ENCODE peak calls at places on chromosomes 7 and 10, in five cellular contexts. A, X, S, H and D are unnamed samples.

GRCh38 chr10:113957013-113957412 is 86.7 kb upstream of the ADRB1 start:
- DNase-seq in A (no peak), X (peak; percentile 93), S (no peak), H (no peak), D (peak; percentile 69)

GRCh38 chr7:127366680-127367079 is 25.8 kb downstream of the ZNF800 start:
- DNase-seq in A (no peak), X (no peak), S (no peak), H (no peak), D (no peak)

GRCh38 chr10:96618648-96619047 is 31.8 kb upstream of the TM9SF3 start:
- DNase-seq in A (no peak), X (no peak), S (no peak), H (no peak), D (no peak)

GRCh38 chr7:143227806-143228205 is 6.0 kb downstream of the TAS2R40 start:
- DNase-seq in A (peak; percentile 81), X (no peak), S (no peak), H (no peak), D (no peak)

GRCh38 chr10:96700477-96701099 is 19.7 kb downstream of the PIK3AP1 start:
- DNase-seq in A (no peak), X (no peak), S (no peak), H (no peak), D (no peak)

GRCh38 chr10:60236869-60237524 is 152.7 kb downstream of the ANK3 start:
- DNase-seq in A (peak; percentile 36), X (no peak), S (no peak), H (no peak), D (no peak)

GRCh38 chr10:59894114-59894513 is 12.2 kb downstream of the CCDC6 start:
- DNase-seq in A (no peak), X (peak; percentile 93), S (no peak), H (no peak), D (no peak)

GRCh38 chr7:124276005-124276606 is 243.2 kb upstream of the TMEM229A start:
- DNase-seq in A (peak; percentile 23), X (peak; percentile 22), S (no peak), H (peak; percentile 68), D (peak; percentile 10)

GRCh38 chr7:157873664-157874063 is 536.9 kb downstream of the DNAJB6 start:
- DNase-seq in A (no peak), X (no peak), S (no peak), H (no peak), D (no peak)

GRCh38 chr7:1028044-1028770 is 16.1 kb upstream of the GPR146 start:
- DNase-seq in A (peak; percentile 95), X (peak; percentile 86), S (peak; percentile 88), H (peak; percentile 75), D (peak; percentile 87)

GRCh38 chr10:95830044-95830443 is 74.1 kb downstream of the ENTPD1 start:
- DNase-seq in A (no peak), X (no peak), S (no peak), H (no peak), D (no peak)

GRCh38 chr7:128025380-128025779 is 5.9 kb downstream of the LRRC4 start:
- DNase-seq in A (peak; percentile 52), X (peak; percentile 56), S (no peak), H (no peak), D (no peak)

GRCh38 chr10:33897255-33897893 is 562.9 kb upstream of the NRP1 start:
- DNase-seq in A (peak; percentile 52), X (peak; percentile 67), S (no peak), H (no peak), D (no peak)

GRCh38 chr7:47670738-47671137 is 88.8 kb upstream of the TNS3 start:
- DNase-seq in A (no peak), X (no peak), S (no peak), H (no peak), D (no peak)

GRCh38 chr10:49176310-49177268 is 11.6 kb downstream of the TMEM273 start:
- DNase-seq in A (no peak), X (no peak), S (no peak), H (no peak), D (no peak)

GRCh38 chr10:132450466-132450824 is 53.4 kb downstream of the PWWP2B start:
- DNase-seq in A (no peak), X (no peak), S (no peak), H (no peak), D (no peak)

GRCh38 chr10:119111968-119112515 is 8.1 kb downstream of the DENND10 start:
- DNase-seq in A (peak; percentile 39), X (peak; percentile 82), S (no peak), H (no peak), D (peak; percentile 14)

GRCh38 chr7:76191783-76192240 is 9.9 kb upstream of the SRRM3 start:
- DNase-seq in A (no peak), X (peak; percentile 49), S (no peak), H (peak; percentile 79), D (peak; percentile 57)

GRCh38 chr7:45407730-45408406 is 166.3 kb upstream of the ADCY1 start:
- DNase-seq in A (peak; percentile 4), X (no peak), S (no peak), H (peak; percentile 80), D (no peak)

GRCh38 chr10:130464426-130464825 is 328.2 kb downstream of the GLRX3 start:
- DNase-seq in A (no peak), X (no peak), S (no peak), H (peak; percentile 2), D (no peak)

GRCh38 chr10:22891797-22892196 is 36.1 kb upstream of the ARMC3 start:
- DNase-seq in A (no peak), X (no peak), S (no peak), H (no peak), D (no peak)

GRCh38 chr10:2202401-2202800 is 465.1 kb upstream of the ADARB2 start:
- DNase-seq in A (no peak), X (no peak), S (peak; percentile 36), H (peak; percentile 48), D (peak; percentile 2)

GRCh38 chr7:96080021-96080420 is 241.9 kb downstream of the SLC25A13 start:
- DNase-seq in A (no peak), X (peak; percentile 37), S (peak; percentile 12), H (no peak), D (no peak)

GRCh38 chr10:20040012-20040411 is 223.8 kb downstream of the PLXDC2 start:
- DNase-seq in A (peak; percentile 4), X (no peak), S (no peak), H (no peak), D (peak; percentile 61)

GRCh38 chr7:16770657-16771329 is 17.2 kb downstream of the TSPAN13 start:
- DNase-seq in A (no peak), X (no peak), S (no peak), H (no peak), D (no peak)

GRCh38 chr7:151076863-151077704 is 3.5 kb downstream of the FASTK start:
- DNase-seq in A (peak; percentile 80), X (no peak), S (no peak), H (peak; percentile 81), D (peak; percentile 28)

GRCh38 chr10:2494386-2494785 is 573.0 kb upstream of the PFKP start:
- DNase-seq in A (no peak), X (no peak), S (no peak), H (no peak), D (peak; percentile 26)

GRCh38 chr7:66662646-66663264 is 34.1 kb downstream of the KCTD7 start:
- DNase-seq in A (peak; percentile 6), X (no peak), S (no peak), H (no peak), D (no peak)

GRCh38 chr7:37366445-37366844 is 82.2 kb downstream of the ELMO1 start:
- DNase-seq in A (no peak), X (no peak), S (no peak), H (no peak), D (no peak)

GRCh38 chr10:105964009-105964408 is 1200.5 kb downstream of the SORCS1 start:
- DNase-seq in A (no peak), X (no peak), S (no peak), H (no peak), D (no peak)

GRCh38 chr7:270351-270983 is 19.5 kb upstream of the FOXL3 start:
- DNase-seq in A (no peak), X (no peak), S (no peak), H (no peak), D (no peak)

GRCh38 chr7:155843426-155844018 is 31.3 kb upstream of the SHH start:
- DNase-seq in A (no peak), X (no peak), S (no peak), H (no peak), D (no peak)

DNA sequence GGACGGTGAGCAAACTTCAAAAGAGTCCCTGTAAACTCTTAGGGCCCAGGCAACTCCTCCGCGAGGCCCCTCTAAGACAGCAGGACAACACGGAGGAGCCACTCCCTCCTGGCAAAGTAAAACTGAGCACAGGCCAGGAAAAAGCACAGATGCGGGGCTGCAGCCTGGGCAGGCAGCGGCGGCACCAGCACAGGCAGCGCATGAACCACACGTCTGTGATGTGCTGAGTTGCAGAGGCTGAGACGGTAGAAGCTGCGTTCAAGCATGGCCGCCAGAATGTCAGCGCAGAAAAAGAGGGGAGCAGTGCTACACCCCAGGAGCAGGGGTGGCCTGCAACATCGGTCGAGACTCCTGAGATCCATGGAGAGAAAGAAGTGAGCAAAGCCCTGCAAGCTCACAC is 46.1 kb upstream of the STK17A start:
- DNase-seq in A (no peak), X (no peak), S (no peak), H (no peak), D (no peak)
- H4K91ac ChIP-seq in A (no peak overlapping the region), X (peak overlapping the region; percentile 23), S (no peak overlapping the region), H (no peak overlapping the region), D (no peak overlapping the region)

DNA sequence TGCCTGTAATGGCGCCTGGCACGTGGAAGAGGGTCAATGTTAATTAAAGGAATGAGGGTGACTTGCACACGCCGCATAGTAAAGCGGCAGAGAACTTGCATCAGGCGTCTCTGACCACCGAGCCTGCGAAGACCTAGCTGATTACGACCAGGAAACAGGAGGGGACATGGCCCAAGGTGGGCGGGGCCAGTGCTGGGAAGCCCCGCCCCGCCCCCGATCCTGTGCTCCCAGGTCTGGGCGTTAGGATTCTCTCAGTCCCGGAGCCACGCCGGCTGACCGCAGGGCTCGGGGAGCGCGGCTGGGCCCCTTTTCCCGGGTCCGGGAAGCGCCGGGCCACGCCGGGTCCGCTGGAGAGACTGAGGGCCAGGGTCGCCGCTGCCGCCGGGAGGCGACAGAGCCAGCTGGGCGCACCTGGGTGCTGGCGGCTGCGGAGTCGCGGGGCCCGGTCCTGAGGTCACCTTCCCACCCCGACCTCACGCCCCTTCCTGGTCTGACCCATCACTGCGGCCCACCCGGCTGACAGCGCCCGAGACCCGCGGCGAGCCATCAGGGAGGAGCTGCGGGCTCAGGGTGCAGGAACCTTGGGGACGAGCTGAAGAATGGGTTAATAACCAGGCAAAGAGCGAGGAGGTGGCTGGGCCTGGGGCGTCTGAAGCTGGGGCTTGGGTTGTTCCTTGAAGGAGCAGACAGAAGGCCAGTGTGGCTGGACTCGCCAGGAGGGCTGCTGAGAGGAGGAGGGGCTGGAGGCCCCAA is 23.0 kb upstream of the GRID1 start:
- DNase-seq in A (peak; percentile 36), X (peak; percentile 19), S (no peak), H (peak; percentile 94), D (peak; percentile 57)
- H2BK5ac ChIP-seq in A (no peak overlapping the region), X (no peak overlapping the region), S (no peak overlapping the region), H (no peak overlapping the region), D (no peak overlapping the region)

DNA sequence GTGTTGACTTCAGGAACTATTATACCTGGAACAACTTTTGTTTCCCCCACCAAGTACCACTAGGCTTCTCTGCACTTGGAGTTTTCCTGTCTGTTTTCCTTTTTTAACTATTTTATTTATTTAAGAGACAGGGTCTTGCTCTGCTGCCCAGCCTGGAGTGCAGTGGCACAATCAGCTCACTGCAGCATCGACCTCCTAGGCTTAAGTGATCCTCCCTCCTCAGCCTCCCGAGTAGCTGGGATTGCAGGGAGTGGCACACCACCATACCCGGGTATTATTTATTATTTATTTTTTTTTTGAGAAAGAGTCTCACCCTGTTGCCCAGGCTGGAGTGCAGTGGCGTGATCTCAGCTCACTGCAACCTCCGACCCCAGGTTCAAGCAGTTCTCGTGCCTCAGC is 2.1 kb upstream of the GIGYF1 start:
- DNase-seq in A (no peak), X (no peak), S (no peak), H (no peak), D (no peak)
- H4K91ac ChIP-seq in A (no peak overlapping the region), X (no peak overlapping the region), S (no peak overlapping the region), H (no peak overlapping the region), D (no peak overlapping the region)

GRCh38 chr7:20331231-20331880 is 656 bp downstream of the ITGB8 start:
- DNase-seq in A (peak; percentile 23), X (peak; percentile 18), S (peak; percentile 82), H (peak; percentile 65), D (peak; percentile 19)
- H2BK5ac ChIP-seq in A (no peak overlapping the region), X (no peak overlapping the region), S (peak overlapping the region; percentile 97), H (no peak overlapping the region), D (peak overlapping the region; percentile 93)